ENCODE peak calls at places on chromosome 12, in six cellular contexts. Q, N, Y, D, L and M are unnamed samples.

GRCh38 chr12:120265483-120266179 is at the start of gene PXN:
- DNase-seq in Q (peak), N (peak), Y (peak), D (peak), L (peak), M (peak)

GRCh38 chr12:104050436-104050835 is 449 bp upstream of the GLT8D2 start:
- DNase-seq in Q (no peak), N (no peak), Y (no peak), D (no peak), L (no peak), M (no peak)

GRCh38 chr12:53268009-53268636 is at the start of gene ESPL1:
- DNase-seq in Q (peak), N (peak), Y (peak), D (peak), L (peak), M (peak)

GRCh38 chr12:131137836-131138637 is 184.3 kb downstream of the ADGRD1 start:
- DNase-seq in Q (no peak), N (no peak), Y (peak), D (no peak), L (no peak), M (no peak)

GRCh38 chr12:97837401-97837800 is 374.8 kb downstream of the RMST start:
- DNase-seq in Q (no peak), N (no peak), Y (no peak), D (peak), L (no peak), M (peak)

GRCh38 chr12:23757541-23757962 is 191.9 kb downstream of the SOX5 start:
- DNase-seq in Q (no peak), N (no peak), Y (peak), D (peak), L (no peak), M (no peak)

GRCh38 chr12:123062682-123063426 is 82.4 kb downstream of the ARL6IP4 start:
- DNase-seq in Q (no peak), N (peak), Y (no peak), D (peak), L (peak), M (peak)

GRCh38 chr12:127162902-127163301 is 1104.1 kb upstream of the TMEM132C start:
- DNase-seq in Q (no peak), N (no peak), Y (no peak), D (peak), L (no peak), M (peak)

GRCh38 chr12:2265461-2266167 is 212.8 kb downstream of the CACNA1C start:
- DNase-seq in Q (no peak), N (no peak), Y (no peak), D (peak), L (peak), M (no peak)

GRCh38 chr12:1865284-1865866 is 45.0 kb downstream of the LRTM2 start:
- DNase-seq in Q (no peak), N (no peak), Y (peak), D (no peak), L (no peak), M (no peak)

GRCh38 chr12:124024263-124024678 is 51.3 kb downstream of the ZNF664 start:
- DNase-seq in Q (no peak), N (no peak), Y (peak), D (peak), L (no peak), M (no peak)

GRCh38 chr12:54287316-54288157 is 7.0 kb downstream of the HNRNPA1 start:
- DNase-seq in Q (no peak), N (no peak), Y (peak), D (no peak), L (no peak), M (no peak)

GRCh38 chr12:13162904-13163303 is 33.6 kb upstream of the EMP1 start:
- DNase-seq in Q (no peak), N (no peak), Y (no peak), D (no peak), L (no peak), M (no peak)

GRCh38 chr12:10067942-10068341 is 30.8 kb downstream of the CLEC1A start:
- DNase-seq in Q (no peak), N (no peak), Y (no peak), D (no peak), L (no peak), M (no peak)

GRCh38 chr12:80321653-80322052 is 122.4 kb upstream of the PTPRQ start:
- DNase-seq in Q (no peak), N (no peak), Y (no peak), D (peak), L (no peak), M (peak)

GRCh38 chr12:13223176-13223806 is 26.8 kb downstream of the EMP1 start:
- DNase-seq in Q (no peak), N (no peak), Y (no peak), D (peak), L (no peak), M (peak)

GRCh38 chr12:47785887-47786661 is 13.0 kb downstream of the SLC48A1 start:
- DNase-seq in Q (no peak), N (peak), Y (no peak), D (no peak), L (no peak), M (no peak)
- H3K27ac ChIP-seq in Q (peak), N (peak), Y (no peak), D (no peak), L (peak), M (peak)

GRCh38 chr12:41188058-41188840 is at the start of gene PDZRN4:
- DNase-seq in Q (peak), N (peak), Y (peak), D (no peak), L (no peak), M (no peak)
- TF ChIP-seq CTCF in Q (no peak), N (no peak), Y (no peak), D (no peak), L (no peak), M (no peak)

DNA sequence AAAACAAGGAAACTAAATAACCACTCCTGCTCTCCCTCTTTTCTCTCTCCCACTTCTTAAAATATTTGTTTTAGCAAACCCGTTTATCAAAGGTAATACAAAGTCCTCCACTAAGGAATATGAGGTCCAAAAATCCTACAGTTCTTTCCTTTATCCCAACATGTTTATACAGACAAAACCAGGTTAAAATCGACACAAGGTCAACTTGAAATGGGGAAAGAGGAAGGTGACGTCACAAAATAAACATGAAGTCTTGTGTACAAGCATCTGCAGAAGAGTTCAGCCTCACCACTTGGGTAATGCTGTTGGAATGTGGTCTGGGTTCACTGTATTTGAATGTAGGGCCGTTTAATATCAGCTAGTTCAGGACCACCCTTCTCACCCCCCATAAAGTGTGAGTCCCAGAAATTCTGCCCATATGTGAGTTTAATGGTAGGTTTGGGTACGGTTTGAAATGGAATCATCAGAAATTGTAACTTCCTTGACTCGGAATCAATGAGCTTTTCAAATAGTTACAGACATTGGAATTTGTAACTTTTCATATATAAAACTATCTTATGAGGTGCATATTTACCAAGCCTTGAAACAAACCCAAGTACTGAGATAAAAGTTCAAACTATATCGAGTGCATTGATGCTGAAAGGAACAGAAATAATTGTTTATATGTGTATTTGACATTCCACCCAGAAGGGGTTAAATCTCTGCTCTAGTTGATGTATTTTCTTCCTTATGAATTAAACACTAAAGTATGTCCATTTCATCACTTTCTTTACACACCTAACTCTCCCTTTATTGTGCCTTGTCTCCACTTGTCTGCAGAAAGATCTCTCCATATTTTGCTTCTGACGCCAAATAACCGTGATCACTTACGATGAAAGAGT is 120.1 kb upstream of the SLC38A2 start:
- DNase-seq in Q (no peak), N (no peak), Y (no peak), D (peak), L (no peak), M (peak)
- H3K27ac ChIP-seq in Q (peak), N (peak), Y (peak), D (peak), L (peak), M (no peak)

GRCh38 chr12:65960820-65961691 is 136.8 kb downstream of the HMGA2 start:
- DNase-seq in Q (no peak), N (no peak), Y (no peak), D (peak), L (no peak), M (no peak)

GRCh38 chr12:65965358-65965757 is 141.1 kb downstream of the HMGA2 start:
- DNase-seq in Q (no peak), N (no peak), Y (no peak), D (peak), L (no peak), M (no peak)

GRCh38 chr12:65961731-65962130 is 137.4 kb downstream of the HMGA2 start:
- DNase-seq in Q (no peak), N (no peak), Y (no peak), D (no peak), L (no peak), M (no peak)

GRCh38 chr12:65959452-65959851 is 135.2 kb downstream of the HMGA2 start:
- DNase-seq in Q (no peak), N (no peak), Y (no peak), D (no peak), L (no peak), M (no peak)

DNA sequence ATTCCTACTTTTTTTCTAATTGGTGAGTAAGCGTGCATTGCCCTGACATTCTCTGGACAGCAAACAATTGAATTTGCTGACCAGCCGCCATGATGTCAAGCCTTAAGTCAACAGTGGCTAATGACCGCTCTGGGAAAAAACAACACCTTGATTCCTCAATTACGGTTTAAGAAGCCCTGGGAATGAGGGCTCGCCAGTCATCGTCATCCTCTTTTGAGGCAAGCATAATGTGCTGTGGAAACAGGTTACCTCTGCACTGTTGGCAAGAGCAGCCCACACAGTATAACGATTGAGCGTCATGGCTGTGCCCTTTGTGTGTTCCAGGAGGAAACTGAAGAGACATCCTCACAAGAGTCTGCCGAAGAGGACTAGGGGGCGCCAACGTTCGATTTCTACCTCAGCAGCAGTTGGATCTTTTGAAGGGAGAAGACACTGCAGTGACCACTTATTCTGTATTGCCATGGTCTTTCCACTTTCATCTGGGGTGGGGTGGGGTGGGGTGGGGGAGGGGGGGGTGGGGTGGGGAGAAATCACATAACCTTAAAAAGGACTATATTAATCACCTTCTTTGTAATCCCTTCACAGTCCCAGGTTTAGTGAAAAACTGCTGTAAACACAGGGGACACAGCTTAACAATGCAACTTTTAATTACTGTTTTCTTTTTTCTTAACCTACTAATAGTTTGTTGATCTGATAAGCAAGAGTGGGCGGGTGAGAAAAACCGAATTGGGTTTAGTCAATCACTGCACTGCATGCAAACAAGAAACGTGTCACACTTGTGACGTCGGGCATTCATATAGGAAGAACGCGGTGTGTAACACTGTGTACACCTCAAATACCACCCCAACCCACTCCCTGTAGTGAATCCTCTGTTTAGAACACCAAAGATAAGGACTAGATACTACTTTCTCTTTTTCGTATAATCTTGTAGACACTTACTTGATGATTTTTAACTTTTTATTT is 138.9 kb downstream of the HMGA2 start:
- DNase-seq in Q (peak), N (no peak), Y (peak), D (peak), L (no peak), M (no peak)
- TF ChIP-seq CTCF in Q (no peak), N (no peak), Y (peak), D (no peak), L (no peak), M (no peak)

GRCh38 chr12:6927999-6928702 is 392 bp downstream of the ATN1 start:
- DNase-seq in Q (no peak), N (no peak), Y (no peak), D (no peak), L (no peak), M (no peak)
- H3K27ac ChIP-seq in Q (peak), N (peak), Y (no peak), D (peak), L (peak), M (peak)

GRCh38 chr12:49609059-49609874 is 3.8 kb upstream of the FAM186B start:
- DNase-seq in Q (no peak), N (peak), Y (no peak), D (no peak), L (no peak), M (no peak)

GRCh38 chr12:49612210-49612609 is 6.8 kb upstream of the FAM186B start:
- DNase-seq in Q (no peak), N (no peak), Y (no peak), D (no peak), L (no peak), M (no peak)

GRCh38 chr12:49615725-49616124 is 7.6 kb upstream of the PRPF40B start:
- DNase-seq in Q (no peak), N (no peak), Y (no peak), D (peak), L (no peak), M (no peak)

DNA sequence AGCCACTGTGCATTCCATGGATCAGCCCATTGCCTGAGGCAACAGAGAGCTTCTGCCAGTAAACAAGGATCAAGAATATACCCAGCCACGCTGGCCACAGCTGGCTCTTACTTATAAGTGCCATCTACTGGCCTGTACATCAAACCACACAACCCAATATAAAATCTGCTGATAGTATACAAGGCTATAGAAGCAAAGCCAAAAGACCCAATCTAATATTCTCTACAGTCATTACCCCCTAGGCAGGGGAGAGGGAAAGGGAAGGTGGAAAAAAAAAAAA is 4.4 kb upstream of the FAM186B start:
- DNase-seq in Q (no peak), N (no peak), Y (no peak), D (no peak), L (peak), M (no peak)
- TF ChIP-seq CTCF in Q (no peak), N (no peak), Y (no peak), D (no peak), L (no peak), M (no peak)

GRCh38 chr12:51863921-51864700 is 15.6 kb upstream of the FIGNL2 start:
- DNase-seq in Q (no peak), N (no peak), Y (peak), D (peak), L (no peak), M (no peak)
- H3K27ac ChIP-seq in Q (no peak), N (no peak), Y (no peak), D (no peak), L (peak), M (no peak)

GRCh38 chr12:56751712-56752598 is at the start of gene PRIM1:
- DNase-seq in Q (peak), N (peak), Y (peak), D (peak), L (peak), M (peak)
- TF ChIP-seq CTCF in Q (peak), N (peak), Y (no peak), D (peak), L (no peak), M (no peak)

GRCh38 chr12:57838594-57839302 is 7.8 kb downstream of the CTDSP2 start:
- DNase-seq in Q (no peak), N (no peak), Y (no peak), D (no peak), L (no peak), M (no peak)
- H3K27ac ChIP-seq in Q (peak), N (peak), Y (no peak), D (peak), L (peak), M (peak)